ENCODE peak calls at places on chromosomes 11 and 22, in four cellular contexts. One of them, this sample, is unnamed.
A peak's percentile ranks its signal among the peaks of the same experiment; 100 is the strongest.

GRCh38 chr22:44887941-44888366 is 121.9 kb downstream of the PHF21B start:
- DNase-seq in HCT116: no peak
- DNase-seq in fibroblast of lung: no peak
- DNase-seq in OCI-LY7: no peak
- DNase-seq in this sample: no peak

GRCh38 chr22:36323182-36323854 is 64.4 kb downstream of the MYH9 start:
- DNase-seq in HCT116: no peak
- DNase-seq in fibroblast of lung: peak; percentile 81
- DNase-seq in OCI-LY7: no peak
- DNase-seq in this sample: no peak

GRCh38 chr11:110478410-110478809 is 48.7 kb downstream of the FDX1 start:
- DNase-seq in HCT116: no peak
- DNase-seq in fibroblast of lung: no peak
- DNase-seq in OCI-LY7: no peak
- DNase-seq in this sample: no peak

GRCh38 chr22:42596863-42597530 is 17.7 kb downstream of the POLDIP3 start:
- DNase-seq in HCT116: no peak
- DNase-seq in fibroblast of lung: no peak
- DNase-seq in OCI-LY7: no peak
- DNase-seq in this sample: no peak

GRCh38 chr11:44811841-44812448 is 85.2 kb downstream of the TSPAN18 start:
- DNase-seq in HCT116: no peak
- DNase-seq in fibroblast of lung: peak; percentile 21
- DNase-seq in OCI-LY7: no peak
- DNase-seq in this sample: no peak

GRCh38 chr11:18106688-18107087 is 806 bp upstream of the SAAL1 start:
- DNase-seq in HCT116: no peak
- DNase-seq in fibroblast of lung: peak; percentile 29
- DNase-seq in OCI-LY7: no peak
- DNase-seq in this sample: no peak

GRCh38 chr11:115325523-115325922 is 178.7 kb downstream of the CADM1 start:
- DNase-seq in HCT116: no peak
- DNase-seq in fibroblast of lung: no peak
- DNase-seq in OCI-LY7: no peak
- DNase-seq in this sample: no peak

GRCh38 chr11:5004429-5005274 is 10.0 kb downstream of the OR51L1 start:
- DNase-seq in HCT116: peak; percentile 36
- DNase-seq in fibroblast of lung: peak; percentile 41
- DNase-seq in OCI-LY7: peak; percentile 38
- DNase-seq in this sample: no peak

DNA sequence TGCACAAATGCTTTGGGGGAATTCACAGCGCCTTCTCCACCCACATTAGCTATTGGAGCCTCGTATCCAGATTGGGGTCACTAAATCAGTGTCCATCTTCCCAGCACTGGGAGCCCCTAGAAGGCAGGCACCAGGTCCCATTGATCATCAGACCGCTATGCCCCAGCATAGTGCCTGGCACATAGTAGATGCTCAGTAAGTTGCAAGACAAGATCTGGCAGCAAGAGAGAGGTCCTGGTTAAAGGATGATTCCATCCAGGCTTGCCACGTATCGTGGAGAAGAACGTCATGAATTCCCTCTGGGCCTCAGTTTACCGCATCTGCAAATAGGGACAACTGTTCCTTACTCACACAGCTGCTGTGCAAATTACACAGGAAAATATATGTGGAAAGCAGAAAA is 1.7 kb downstream of the TMEM184B start:
- DNase-seq in HCT116: no peak
- DNase-seq in fibroblast of lung: no peak
- DNase-seq in OCI-LY7: no peak
- DNase-seq in this sample: no peak
- H3K27ac ChIP-seq in HCT116: no peak overlapping the region
- H3K27ac ChIP-seq in fibroblast of lung: peak overlapping the region; percentile 23
- H3K27ac ChIP-seq in OCI-LY7: no peak overlapping the region
- H3K27ac ChIP-seq in this sample: peak overlapping the region; percentile 95

GRCh38 chr22:38051261-38051660 is 5.9 kb upstream of the PICK1 start:
- DNase-seq in HCT116: no peak
- DNase-seq in fibroblast of lung: no peak
- DNase-seq in OCI-LY7: peak; percentile 53
- DNase-seq in this sample: no peak

GRCh38 chr22:38046070-38046748 is 11.0 kb upstream of the PICK1 start:
- DNase-seq in HCT116: no peak
- DNase-seq in fibroblast of lung: no peak
- DNase-seq in OCI-LY7: no peak
- DNase-seq in this sample: no peak

GRCh38 chr22:38051900-38052862 is 5.0 kb upstream of the PICK1 start:
- DNase-seq in HCT116: peak; percentile 63
- DNase-seq in fibroblast of lung: peak; percentile 61
- DNase-seq in OCI-LY7: peak; percentile 92
- DNase-seq in this sample: peak; percentile 72

GRCh38 chr22:38049812-38050619 is 7.2 kb upstream of the PICK1 start:
- DNase-seq in HCT116: no peak
- DNase-seq in fibroblast of lung: no peak
- DNase-seq in OCI-LY7: no peak
- DNase-seq in this sample: peak; percentile 77

GRCh38 chr22:38050720-38051119 is 6.5 kb upstream of the PICK1 start:
- DNase-seq in HCT116: no peak
- DNase-seq in fibroblast of lung: no peak
- DNase-seq in OCI-LY7: no peak
- DNase-seq in this sample: no peak
- H3K27ac ChIP-seq in HCT116: no peak overlapping the region
- H3K27ac ChIP-seq in fibroblast of lung: no peak overlapping the region
- H3K27ac ChIP-seq in OCI-LY7: no peak overlapping the region
- H3K27ac ChIP-seq in this sample: peak overlapping the region; percentile 97

DNA sequence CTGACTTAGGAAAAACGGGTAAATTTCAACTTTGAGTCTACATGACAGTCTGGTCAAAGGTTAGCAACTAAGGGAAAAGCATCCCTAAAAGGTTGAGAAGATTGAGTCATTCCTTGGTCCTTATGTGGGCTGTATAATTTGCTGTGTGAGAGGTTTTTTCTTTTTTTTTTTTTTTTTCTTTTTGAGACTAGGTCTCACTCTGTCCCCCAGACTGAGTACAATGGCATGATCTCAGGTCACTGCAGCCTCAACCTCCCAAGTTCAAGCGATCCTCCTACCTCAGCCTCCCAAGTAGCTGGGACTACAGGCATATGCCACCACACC is 101.4 kb downstream of the MRTFA start:
- DNase-seq in HCT116: no peak
- DNase-seq in fibroblast of lung: no peak
- DNase-seq in OCI-LY7: no peak
- DNase-seq in this sample: no peak
- H3K27ac ChIP-seq in HCT116: no peak overlapping the region
- H3K27ac ChIP-seq in fibroblast of lung: no peak overlapping the region
- H3K27ac ChIP-seq in OCI-LY7: peak overlapping the region; percentile 68
- H3K27ac ChIP-seq in this sample: peak overlapping the region; percentile 22

GRCh38 chr11:10076458-10077141 is 217.4 kb downstream of the SBF2 start:
- DNase-seq in HCT116: peak; percentile 19
- DNase-seq in fibroblast of lung: peak; percentile 36
- DNase-seq in OCI-LY7: peak; percentile 65
- DNase-seq in this sample: no peak

GRCh38 chr11:10075141-10075540 is 218.9 kb downstream of the SBF2 start:
- DNase-seq in HCT116: no peak
- DNase-seq in fibroblast of lung: no peak
- DNase-seq in OCI-LY7: no peak
- DNase-seq in this sample: no peak

GRCh38 chr11:10072142-10072541 is 221.9 kb downstream of the SBF2 start:
- DNase-seq in HCT116: no peak
- DNase-seq in fibroblast of lung: peak; percentile 53
- DNase-seq in OCI-LY7: no peak
- DNase-seq in this sample: no peak

GRCh38 chr11:10067629-10068300 is 226.3 kb downstream of the SBF2 start:
- DNase-seq in HCT116: no peak
- DNase-seq in fibroblast of lung: no peak
- DNase-seq in OCI-LY7: no peak
- DNase-seq in this sample: no peak

GRCh38 chr11:10072841-10073240 is 221.2 kb downstream of the SBF2 start:
- DNase-seq in HCT116: no peak
- DNase-seq in fibroblast of lung: peak; percentile 40
- DNase-seq in OCI-LY7: no peak
- DNase-seq in this sample: no peak
- H3K27ac ChIP-seq in HCT116: no peak overlapping the region
- H3K27ac ChIP-seq in fibroblast of lung: no peak overlapping the region
- H3K27ac ChIP-seq in OCI-LY7: no peak overlapping the region
- H3K27ac ChIP-seq in this sample: no peak overlapping the region

GRCh38 chr22:24969588-24970301 is 17.2 kb downstream of the KIAA1671 start:
- DNase-seq in HCT116: peak; percentile 56
- DNase-seq in fibroblast of lung: peak; percentile 73
- DNase-seq in OCI-LY7: no peak
- DNase-seq in this sample: no peak
- H3K27ac ChIP-seq in HCT116: peak overlapping the region; percentile 77
- H3K27ac ChIP-seq in fibroblast of lung: no peak overlapping the region
- H3K27ac ChIP-seq in OCI-LY7: no peak overlapping the region
- H3K27ac ChIP-seq in this sample: no peak overlapping the region

DNA sequence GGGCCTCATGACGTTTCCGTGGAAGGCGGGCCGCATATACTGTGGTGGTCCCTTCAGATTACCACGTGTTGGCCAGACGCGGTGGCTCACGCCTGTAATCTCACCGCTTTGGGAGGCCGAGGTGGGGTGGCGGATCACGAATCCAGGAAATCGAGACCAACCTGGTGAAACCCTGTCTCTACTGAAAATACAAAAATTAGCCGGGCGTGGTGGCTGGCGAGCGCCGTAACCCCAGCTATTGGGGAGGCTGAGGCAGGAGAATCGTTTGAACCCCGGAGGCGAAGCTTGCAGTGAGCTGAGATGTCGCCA is 853 bp upstream of the DENND6B start:
- DNase-seq in HCT116: no peak
- DNase-seq in fibroblast of lung: no peak
- DNase-seq in OCI-LY7: no peak
- DNase-seq in this sample: no peak
- H3K27ac ChIP-seq in HCT116: peak overlapping the region; percentile 83
- H3K27ac ChIP-seq in fibroblast of lung: peak overlapping the region; percentile 93
- H3K27ac ChIP-seq in OCI-LY7: no peak overlapping the region
- H3K27ac ChIP-seq in this sample: peak overlapping the region; percentile 84

GRCh38 chr22:49419661-49420060 is 408.0 kb downstream of the BRD1 start:
- DNase-seq in HCT116: no peak
- DNase-seq in fibroblast of lung: no peak
- DNase-seq in OCI-LY7: no peak
- DNase-seq in this sample: no peak
- H3K27ac ChIP-seq in HCT116: no peak overlapping the region
- H3K27ac ChIP-seq in fibroblast of lung: no peak overlapping the region
- H3K27ac ChIP-seq in OCI-LY7: no peak overlapping the region
- H3K27ac ChIP-seq in this sample: no peak overlapping the region

GRCh38 chr11:104214517-104214916 is 50.6 kb upstream of the PDGFD start:
- DNase-seq in HCT116: no peak
- DNase-seq in fibroblast of lung: no peak
- DNase-seq in OCI-LY7: no peak
- DNase-seq in this sample: no peak
- H3K27ac ChIP-seq in HCT116: no peak overlapping the region
- H3K27ac ChIP-seq in fibroblast of lung: no peak overlapping the region
- H3K27ac ChIP-seq in OCI-LY7: no peak overlapping the region
- H3K27ac ChIP-seq in this sample: no peak overlapping the region

This sample was measured in caudate nucleus.